ENCODE peak calls at places on chromosomes 11 and 22, in six cellular contexts. One of them, this sample, is unnamed.

GRCh38 chr11:118064956-118065355 is 11.9 kb upstream of the TMPRSS4 start:
- DNase-seq in neural progenitor cell: no peak
- DNase-seq in fibroblast of lung: no peak
- DNase-seq in dorsolateral prefrontal cortex: peak
- DNase-seq in A549: no peak
- DNase-seq in psoas muscle: no peak
- DNase-seq in this sample: no peak

GRCh38 chr11:63802637-63803414 is 10.4 kb upstream of the SPINDOC start:
- DNase-seq in psoas muscle: no peak
- DNase-seq in dorsolateral prefrontal cortex: no peak
- DNase-seq in fibroblast of lung: peak
- DNase-seq in neural progenitor cell: no peak
- DNase-seq in A549: peak
- DNase-seq in this sample: no peak

GRCh38 chr11:59263225-59263894 is 50.6 kb upstream of the MPEG1 start:
- DNase-seq in A549: no peak
- DNase-seq in fibroblast of lung: no peak
- DNase-seq in neural progenitor cell: peak
- DNase-seq in psoas muscle: no peak
- DNase-seq in dorsolateral prefrontal cortex: no peak
- DNase-seq in this sample: no peak

GRCh38 chr11:117316197-117316961 is at the start of gene BACE1:
- DNase-seq in A549: peak
- DNase-seq in psoas muscle: peak
- DNase-seq in dorsolateral prefrontal cortex: peak
- DNase-seq in neural progenitor cell: peak
- DNase-seq in fibroblast of lung: peak
- DNase-seq in this sample: peak

GRCh38 chr11:34653851-34654490 is 33.1 kb downstream of the EHF start:
- DNase-seq in fibroblast of lung: peak
- DNase-seq in A549: peak
- DNase-seq in dorsolateral prefrontal cortex: no peak
- DNase-seq in psoas muscle: peak
- DNase-seq in neural progenitor cell: peak
- DNase-seq in this sample: peak

GRCh38 chr11:78284261-78284660 is 95.5 kb downstream of the USP35 start:
- DNase-seq in dorsolateral prefrontal cortex: no peak
- DNase-seq in psoas muscle: no peak
- DNase-seq in A549: no peak
- DNase-seq in fibroblast of lung: no peak
- DNase-seq in neural progenitor cell: no peak
- DNase-seq in this sample: no peak

GRCh38 chr11:11618973-11619435 is 2.8 kb downstream of the GALNT18 start:
- DNase-seq in fibroblast of lung: no peak
- DNase-seq in dorsolateral prefrontal cortex: no peak
- DNase-seq in A549: peak
- DNase-seq in neural progenitor cell: peak
- DNase-seq in psoas muscle: no peak
- DNase-seq in this sample: no peak

GRCh38 chr11:20084921-20085814 is 75.1 kb downstream of the DBX1 start:
- DNase-seq in A549: no peak
- DNase-seq in psoas muscle: no peak
- DNase-seq in dorsolateral prefrontal cortex: no peak
- DNase-seq in neural progenitor cell: no peak
- DNase-seq in fibroblast of lung: no peak
- DNase-seq in this sample: no peak

GRCh38 chr11:66121453-66121852 is 51.4 kb downstream of the PACS1 start:
- DNase-seq in fibroblast of lung: no peak
- DNase-seq in A549: no peak
- DNase-seq in psoas muscle: no peak
- DNase-seq in neural progenitor cell: no peak
- DNase-seq in dorsolateral prefrontal cortex: no peak
- DNase-seq in this sample: no peak

GRCh38 chr22:40636380-40637180 is at the start of gene MRTFA:
- DNase-seq in neural progenitor cell: peak
- DNase-seq in A549: peak
- DNase-seq in dorsolateral prefrontal cortex: peak
- DNase-seq in psoas muscle: peak
- DNase-seq in fibroblast of lung: peak
- DNase-seq in this sample: peak

GRCh38 chr22:40635940-40636379 is 559 bp downstream of the MRTFA start:
- DNase-seq in A549: no peak
- DNase-seq in dorsolateral prefrontal cortex: no peak
- DNase-seq in neural progenitor cell: no peak
- DNase-seq in psoas muscle: no peak
- DNase-seq in fibroblast of lung: no peak
- DNase-seq in this sample: no peak

GRCh38 chr22:40633036-40633435 is 3.5 kb downstream of the MRTFA start:
- DNase-seq in fibroblast of lung: no peak
- DNase-seq in psoas muscle: no peak
- DNase-seq in dorsolateral prefrontal cortex: no peak
- DNase-seq in neural progenitor cell: no peak
- DNase-seq in A549: no peak
- DNase-seq in this sample: no peak

GRCh38 chr22:40635008-40635939 is 1.2 kb downstream of the MRTFA start:
- DNase-seq in A549: no peak
- DNase-seq in psoas muscle: peak
- DNase-seq in fibroblast of lung: peak
- DNase-seq in dorsolateral prefrontal cortex: no peak
- DNase-seq in neural progenitor cell: no peak
- DNase-seq in this sample: no peak

DNA sequence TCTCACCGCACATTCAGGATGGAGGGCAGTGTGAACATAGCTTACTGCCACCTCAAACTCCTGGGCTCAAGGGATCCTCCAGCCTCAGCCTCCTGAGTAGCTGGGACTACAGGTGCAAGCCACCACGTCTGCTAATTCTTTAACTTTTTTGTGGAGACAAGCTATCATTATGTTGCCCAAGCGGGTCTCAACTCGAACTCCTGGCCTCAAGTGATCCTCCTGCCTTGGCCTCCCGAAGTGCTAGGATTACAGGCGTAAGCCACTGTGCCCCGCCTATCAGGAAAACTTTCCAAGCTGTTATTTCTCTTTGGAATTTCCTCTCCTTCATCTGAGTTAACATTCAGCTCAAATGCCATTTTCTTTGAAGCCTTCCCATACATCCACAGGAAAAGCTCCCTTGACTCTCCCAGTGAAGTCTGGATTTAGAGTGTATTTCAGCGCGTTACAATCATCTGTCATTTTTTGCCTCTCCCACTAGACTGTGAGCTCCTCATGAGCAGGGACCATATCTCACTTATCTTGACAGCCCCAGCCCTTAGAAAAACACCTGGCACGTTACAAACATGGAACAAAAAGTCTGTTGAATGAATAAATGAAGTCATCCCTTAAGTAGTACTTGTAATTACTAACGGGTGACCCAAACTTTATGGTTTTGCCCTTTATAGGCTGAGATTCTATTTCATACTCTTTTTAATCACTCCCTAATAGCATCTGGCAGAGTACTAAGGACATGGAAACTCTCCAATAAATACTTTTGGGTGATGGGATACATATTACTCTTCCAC is 2.2 kb downstream of the MRTFA start:
- DNase-seq in neural progenitor cell: no peak
- DNase-seq in psoas muscle: no peak
- DNase-seq in dorsolateral prefrontal cortex: no peak
- DNase-seq in A549: no peak
- DNase-seq in fibroblast of lung: no peak
- DNase-seq in this sample: no peak
- H3K4me3 ChIP-seq in neural progenitor cell: peak
- H3K4me3 ChIP-seq in psoas muscle: peak
- H3K4me3 ChIP-seq in dorsolateral prefrontal cortex: peak
- H3K4me3 ChIP-seq in A549: peak
- H3K4me3 ChIP-seq in fibroblast of lung: peak
- H3K4me3 ChIP-seq in this sample: no peak

DNA sequence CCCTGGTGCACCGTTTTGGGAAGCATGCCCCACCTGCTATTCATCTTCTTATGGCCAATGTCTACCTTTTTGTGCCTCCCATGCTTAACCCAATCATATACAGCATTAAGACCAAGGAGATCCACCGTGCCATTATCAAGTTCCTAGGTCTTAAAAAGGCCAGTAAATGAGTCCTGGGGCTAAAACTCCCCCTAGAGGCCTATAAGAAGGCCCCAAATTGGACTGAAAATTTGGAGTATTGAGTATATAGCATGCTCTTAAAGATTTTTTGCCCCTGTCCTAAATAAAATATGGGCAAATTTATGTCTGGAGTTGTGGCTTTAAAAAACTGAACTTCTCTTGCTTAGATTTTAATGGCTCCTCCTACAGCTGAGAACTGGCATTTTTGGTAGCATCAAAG is 6.6 kb downstream of the OR51M1 start:
- DNase-seq in fibroblast of lung: no peak
- DNase-seq in neural progenitor cell: no peak
- DNase-seq in dorsolateral prefrontal cortex: no peak
- DNase-seq in A549: no peak
- DNase-seq in psoas muscle: no peak
- DNase-seq in this sample: no peak
- TF ChIP-seq CTCF in fibroblast of lung: no peak
- TF ChIP-seq CTCF in neural progenitor cell: peak
- TF ChIP-seq CTCF in dorsolateral prefrontal cortex: no peak
- TF ChIP-seq CTCF in A549: no peak
- TF ChIP-seq CTCF in psoas muscle: no peak
- TF ChIP-seq CTCF in this sample: no peak

DNA sequence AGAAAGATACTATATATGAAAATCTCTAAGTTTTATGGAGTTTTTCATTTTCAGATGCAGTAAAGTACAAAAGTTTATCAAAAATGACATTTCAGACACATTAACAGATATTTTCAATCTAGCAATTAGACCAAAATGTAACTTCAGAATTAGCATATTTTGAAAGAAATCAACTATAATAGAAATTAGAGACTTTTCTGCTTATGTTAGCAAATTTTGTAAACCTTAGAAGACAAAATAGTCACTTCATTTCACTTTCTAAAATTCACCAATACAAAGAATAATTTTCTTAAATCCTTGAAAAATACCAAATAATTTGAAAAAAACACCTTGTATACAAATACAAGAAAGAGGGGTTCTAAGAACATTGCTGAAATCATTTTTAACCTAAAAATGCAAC is 135.8 kb upstream of the FIBIN start:
- DNase-seq in fibroblast of lung: no peak
- DNase-seq in psoas muscle: no peak
- DNase-seq in A549: no peak
- DNase-seq in neural progenitor cell: no peak
- DNase-seq in dorsolateral prefrontal cortex: no peak
- DNase-seq in this sample: no peak
- H3K4me3 ChIP-seq in fibroblast of lung: no peak
- H3K4me3 ChIP-seq in psoas muscle: no peak
- H3K4me3 ChIP-seq in A549: no peak
- H3K4me3 ChIP-seq in neural progenitor cell: no peak
- H3K4me3 ChIP-seq in dorsolateral prefrontal cortex: no peak
- H3K4me3 ChIP-seq in this sample: no peak

GRCh38 chr11:111454561-111455192 is 57.5 kb downstream of the BTG4 start:
- DNase-seq in fibroblast of lung: peak
- DNase-seq in psoas muscle: no peak
- DNase-seq in A549: peak
- DNase-seq in dorsolateral prefrontal cortex: peak
- DNase-seq in neural progenitor cell: peak
- DNase-seq in this sample: no peak
- TF ChIP-seq CTCF in fibroblast of lung: peak
- TF ChIP-seq CTCF in psoas muscle: peak
- TF ChIP-seq CTCF in A549: peak
- TF ChIP-seq CTCF in dorsolateral prefrontal cortex: peak
- TF ChIP-seq CTCF in neural progenitor cell: peak
- TF ChIP-seq CTCF in this sample: peak

DNA sequence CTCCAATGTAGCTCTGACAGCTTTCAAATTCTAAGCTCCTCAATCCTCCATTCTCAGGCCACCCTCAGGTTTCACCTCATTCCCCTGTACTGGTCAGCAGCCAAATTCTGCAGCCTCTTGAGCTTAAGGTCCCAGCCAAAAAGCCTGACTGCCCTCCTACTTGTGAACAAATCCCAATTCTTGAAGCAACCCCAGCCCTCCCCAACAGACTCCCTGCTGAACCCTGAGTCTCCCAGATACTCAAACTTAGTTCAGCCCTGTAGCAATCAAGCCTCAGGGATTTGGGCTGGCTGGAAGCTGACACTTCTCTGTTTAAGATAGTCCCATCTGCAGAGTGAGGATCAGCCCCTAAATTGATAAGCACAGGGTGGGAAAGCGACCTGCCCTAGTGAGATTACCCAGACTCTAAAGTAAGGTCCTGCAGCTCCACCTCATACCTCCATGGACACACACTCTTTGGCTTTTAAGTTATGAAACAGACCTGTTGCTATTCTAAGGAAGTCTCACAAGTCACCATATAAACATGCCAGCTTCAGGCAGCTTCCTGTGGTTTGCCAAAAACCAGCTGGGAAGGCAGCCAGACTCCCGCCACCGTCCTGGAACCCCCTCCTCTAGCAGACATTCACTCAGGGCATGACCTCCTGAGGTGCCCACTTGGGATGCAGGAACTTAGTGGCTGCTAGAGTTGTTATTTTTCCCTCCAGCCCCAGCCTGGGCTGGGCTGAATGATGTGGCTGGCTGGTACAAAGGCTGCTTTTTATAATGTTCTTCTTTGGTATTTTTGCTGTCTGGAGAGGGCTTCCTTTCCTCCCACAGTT is 82.5 kb upstream of the PICALM start:
- DNase-seq in dorsolateral prefrontal cortex: peak
- DNase-seq in A549: no peak
- DNase-seq in fibroblast of lung: peak
- DNase-seq in neural progenitor cell: peak
- DNase-seq in psoas muscle: no peak
- DNase-seq in this sample: peak
- H3K4me3 ChIP-seq in dorsolateral prefrontal cortex: no peak
- H3K4me3 ChIP-seq in A549: no peak
- H3K4me3 ChIP-seq in fibroblast of lung: no peak
- H3K4me3 ChIP-seq in neural progenitor cell: no peak
- H3K4me3 ChIP-seq in psoas muscle: no peak
- H3K4me3 ChIP-seq in this sample: no peak